ENCODE peak calls at places on chromosome 12, in nine cellular contexts. I, F, V, P, M, R, G, B and O are unnamed samples.
A peak's percentile ranks its signal among the peaks of the same experiment; 100 is the strongest.

GRCh38 chr12:16884056-16884455 is 278.1 kb upstream of the LMO3 start:
- DNase-seq in I (no peak), F (no peak), V (no peak), P (no peak), M (no peak), R (no peak), G (no peak), B (no peak), O (no peak)

GRCh38 chr12:54125950-54126695 is 62.7 kb downstream of the SMUG1 start:
- DNase-seq in I (peak; percentile 75), F (no peak), V (peak; percentile 59), P (peak; percentile 30), M (no peak), R (no peak), G (peak; percentile 75), B (no peak), O (no peak)

GRCh38 chr12:39386335-39386734 is 56.6 kb downstream of the KIF21A start:
- DNase-seq in I (no peak), F (no peak), V (no peak), P (no peak), M (no peak), R (no peak), G (no peak), B (no peak), O (no peak)

GRCh38 chr12:89073027-89073398 is 279.3 kb downstream of the DUSP6 start:
- DNase-seq in I (no peak), F (no peak), V (no peak), P (no peak), M (no peak), R (peak; percentile 96), G (no peak), B (peak; percentile 91), O (no peak)

GRCh38 chr12:22121224-22121623 is 75.2 kb downstream of the CMAS start:
- DNase-seq in I (peak; percentile 68), F (no peak), V (no peak), P (no peak), M (no peak), R (no peak), G (no peak), B (no peak), O (no peak)

GRCh38 chr12:132718644-132719043 is 8.0 kb downstream of the PGAM5 start:
- DNase-seq in I (no peak), F (no peak), V (no peak), P (no peak), M (no peak), R (no peak), G (no peak), B (no peak), O (no peak)

GRCh38 chr12:131261906-131262305 is 308.2 kb downstream of the ADGRD1 start:
- DNase-seq in I (no peak), F (no peak), V (no peak), P (no peak), M (no peak), R (no peak), G (no peak), B (no peak), O (no peak)

GRCh38 chr12:126055521-126055920 is 990.3 kb downstream of the AACS start:
- DNase-seq in I (no peak), F (no peak), V (no peak), P (no peak), M (no peak), R (no peak), G (no peak), B (no peak), O (no peak)

GRCh38 chr12:52120951-52121847 is 41.7 kb downstream of the SMIM41 start:
- DNase-seq in I (no peak), F (no peak), V (no peak), P (no peak), M (no peak), R (peak; percentile 53), G (no peak), B (no peak), O (no peak)

GRCh38 chr12:49615725-49616124 is 7.6 kb upstream of the PRPF40B start:
- DNase-seq in I (no peak), F (no peak), V (no peak), P (no peak), M (no peak), R (peak; percentile 45), G (no peak), B (no peak), O (no peak)

GRCh38 chr12:25416516-25416915 is 136.6 kb downstream of the LMNTD1 start:
- DNase-seq in I (no peak), F (no peak), V (no peak), P (no peak), M (no peak), R (no peak), G (no peak), B (no peak), O (no peak)

GRCh38 chr12:92134638-92135274 is 10.9 kb downstream of the BTG1 start:
- DNase-seq in I (no peak), F (no peak), V (no peak), P (no peak), M (no peak), R (peak; percentile 84), G (no peak), B (peak; percentile 56), O (no peak)

GRCh38 chr12:132003846-132004245 is 54.1 kb downstream of the EP400 start:
- DNase-seq in I (no peak), F (no peak), V (no peak), P (no peak), M (no peak), R (peak; percentile 73), G (no peak), B (peak; percentile 62), O (no peak)

GRCh38 chr12:75932241-75932640 is 99.3 kb downstream of the PHLDA1 start:
- DNase-seq in I (no peak), F (no peak), V (no peak), P (no peak), M (no peak), R (no peak), G (no peak), B (no peak), O (no peak)

GRCh38 chr12:75935544-75936242 is 95.9 kb downstream of the PHLDA1 start:
- DNase-seq in I (no peak), F (no peak), V (no peak), P (no peak), M (no peak), R (no peak), G (no peak), B (no peak), O (no peak)

GRCh38 chr12:75938189-75938588 is 93.4 kb downstream of the PHLDA1 start:
- DNase-seq in I (no peak), F (no peak), V (no peak), P (no peak), M (no peak), R (no peak), G (no peak), B (no peak), O (no peak)

GRCh38 chr12:75936525-75937450 is 94.8 kb downstream of the PHLDA1 start:
- DNase-seq in I (no peak), F (no peak), V (no peak), P (no peak), M (no peak), R (no peak), G (no peak), B (no peak), O (no peak)

GRCh38 chr12:75933136-75933535 is 98.4 kb downstream of the PHLDA1 start:
- DNase-seq in I (no peak), F (no peak), V (no peak), P (no peak), M (peak; percentile 70), R (peak; percentile 96), G (no peak), B (peak; percentile 27), O (no peak)
- H3K4me3 ChIP-seq in I (no peak overlapping the region), F (no peak overlapping the region), V (no peak overlapping the region), P (no peak overlapping the region), M (no peak overlapping the region), R (no peak overlapping the region), G (no peak overlapping the region), B (no peak overlapping the region), O (no peak overlapping the region)

GRCh38 chr12:29783773-29784666 is at the start of gene TMTC1:
- DNase-seq in I (peak; percentile 87), F (peak; percentile 83), V (peak; percentile 28), P (peak; percentile 40), M (peak; percentile 27), R (peak; percentile 50), G (peak; percentile 51), B (peak; percentile 69), O (no peak)

GRCh38 chr12:29781176-29781575 is 2.6 kb downstream of the TMTC1 start:
- DNase-seq in I (no peak), F (no peak), V (no peak), P (no peak), M (no peak), R (no peak), G (no peak), B (no peak), O (no peak)

GRCh38 chr12:29782285-29782820 is 1.4 kb downstream of the TMTC1 start:
- DNase-seq in I (no peak), F (no peak), V (peak; percentile 22), P (no peak), M (no peak), R (peak; percentile 71), G (no peak), B (peak; percentile 63), O (no peak)

GRCh38 chr12:29781705-29782266 is 2.0 kb downstream of the TMTC1 start:
- DNase-seq in I (no peak), F (no peak), V (no peak), P (no peak), M (no peak), R (no peak), G (no peak), B (no peak), O (no peak)

GRCh38 chr12:29782821-29783772 is 645 bp downstream of the TMTC1 start:
- DNase-seq in I (peak; percentile 78), F (peak; percentile 42), V (peak; percentile 15), P (peak; percentile 21), M (no peak), R (peak; percentile 31), G (peak; percentile 28), B (peak; percentile 49), O (peak; percentile 51)
- TF ChIP-seq POLR2A in I (no peak), F (no peak), V (no peak), P (no peak), M (no peak), R (no peak), G (no peak), B (no peak), O (no peak)

DNA sequence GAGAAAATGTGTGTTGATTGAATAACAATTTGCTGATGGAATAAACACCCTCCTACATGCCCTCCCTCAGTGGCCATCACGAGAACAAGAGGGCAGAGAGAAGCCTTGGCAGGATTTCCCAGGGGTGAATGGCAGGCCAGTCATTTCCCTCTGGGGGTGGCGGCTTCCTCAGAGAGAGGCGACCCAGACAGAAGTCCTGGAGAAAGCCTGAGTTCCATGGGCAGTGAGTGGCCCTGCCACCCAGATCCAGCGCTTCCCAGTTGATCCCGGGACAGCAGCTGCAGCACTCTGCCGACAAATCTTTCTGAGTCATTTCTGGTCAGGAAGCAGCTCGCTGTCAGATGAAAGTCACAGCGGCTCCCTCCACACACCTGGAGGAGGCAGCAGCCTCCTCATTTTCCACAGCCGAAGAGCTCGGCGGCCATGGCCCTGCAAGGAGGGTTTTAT is 123.0 kb downstream of the SCARB1 start:
- DNase-seq in I (no peak), F (no peak), V (no peak), P (no peak), M (no peak), R (peak; percentile 66), G (peak; percentile 78), B (peak; percentile 87), O (no peak)
- H3K4me3 ChIP-seq in I (no peak overlapping the region), F (no peak overlapping the region), V (no peak overlapping the region), P (no peak overlapping the region), M (no peak overlapping the region), R (no peak overlapping the region), G (no peak overlapping the region), B (no peak overlapping the region), O (no peak overlapping the region)

GRCh38 chr12:56127485-56127887 is 581 bp upstream of the ESYT1 start:
- DNase-seq in I (no peak), F (no peak), V (no peak), P (no peak), M (no peak), R (no peak), G (no peak), B (no peak), O (no peak)
- TF ChIP-seq POLR2A in I (no peak), F (no peak), V (no peak), P (no peak), M (no peak), R (no peak), G (peak; percentile 26), B (no peak), O (no peak)